ENCODE peak calls at places on chromosomes 1 and 21, in seven cellular contexts. D, Z, E, A, H, P and S are unnamed samples.

GRCh38 chr1:10694274-10694632 is 102.2 kb downstream of the CASZ1 start:
- DNase-seq in E (peak), Z (peak), H (peak), D (no peak), P (no peak), A (no peak), S (no peak)

GRCh38 chr1:185038813-185039399 is 6.5 kb upstream of the RNF2 start:
- DNase-seq in P (no peak), D (no peak), Z (no peak), H (no peak), A (no peak), E (no peak), S (no peak)

GRCh38 chr1:192535916-192536662 is 39.5 kb upstream of the RGS1 start:
- DNase-seq in A (no peak), H (no peak), Z (no peak), D (no peak), E (no peak), P (no peak), S (no peak)

GRCh38 chr1:103948526-103948925 is 198.8 kb downstream of the AMY1C start:
- DNase-seq in E (no peak), D (no peak), P (no peak), Z (no peak), H (peak), A (no peak), S (no peak)

GRCh38 chr1:227395391-227396028 is 77.2 kb upstream of the CDC42BPA start:
- DNase-seq in Z (peak), P (peak), H (peak), E (no peak), A (no peak), D (no peak), S (no peak)

GRCh38 chr1:45272943-45273342 is 53.8 kb upstream of the HPDL start:
- DNase-seq in Z (peak), E (no peak), P (peak), D (no peak), H (peak), A (peak), S (no peak)

GRCh38 chr1:91730781-91731732 is 154.9 kb downstream of the TGFBR3 start:
- DNase-seq in Z (peak), P (peak), H (peak), D (peak), E (no peak), A (no peak), S (peak)

GRCh38 chr1:203906932-203907331 is 45.5 kb downstream of the SNRPE start:
- DNase-seq in E (no peak), Z (peak), P (peak), D (no peak), A (peak), H (peak), S (no peak)

GRCh38 chr1:7010534-7011200 is 225.4 kb downstream of the CAMTA1 start:
- DNase-seq in D (no peak), E (peak), A (no peak), H (no peak), Z (no peak), P (no peak), S (no peak)

GRCh38 chr21:28444131-28444530 is 548.5 kb downstream of the LTN1 start:
- DNase-seq in Z (no peak), E (no peak), H (peak), A (no peak), P (no peak), D (no peak), S (no peak)

GRCh38 chr1:155893389-155894142 is 17.6 kb downstream of the RIT1 start:
- DNase-seq in A (peak), D (no peak), E (peak), P (peak), H (peak), Z (peak), S (no peak)

GRCh38 chr1:241589524-241589923 is 50.6 kb downstream of the CHML start:
- DNase-seq in D (no peak), Z (no peak), H (no peak), E (no peak), P (no peak), A (no peak), S (no peak)

GRCh38 chr1:16124377-16125087 is 31.3 kb downstream of the EPHA2 start:
- DNase-seq in H (no peak), E (no peak), Z (no peak), A (no peak), P (no peak), D (no peak), S (no peak)

GRCh38 chr1:156677616-156678596 is 699 bp upstream of the NES start:
- DNase-seq in P (peak), A (no peak), H (peak), D (peak), Z (peak), E (peak), S (peak)

GRCh38 chr21:26717146-26717739 is 128.0 kb downstream of the ADAMTS1 start:
- DNase-seq in P (no peak), D (peak), Z (no peak), H (peak), E (peak), A (no peak), S (no peak)

GRCh38 chr1:116667577-116668105 is at the start of gene IGSF3:
- DNase-seq in Z (peak), H (peak), A (no peak), D (peak), E (peak), P (no peak), S (peak)

GRCh38 chr1:24768873-24769605 is 23.8 kb downstream of the CLIC4 start:
- DNase-seq in D (no peak), E (no peak), Z (no peak), A (no peak), H (no peak), P (no peak), S (no peak)

GRCh38 chr1:73903092-73903491 is 294.9 kb downstream of the LRRIQ3 start:
- DNase-seq in A (no peak), E (peak), Z (no peak), H (no peak), D (no peak), P (no peak), S (no peak)

GRCh38 chr21:29904359-29905282 is 35.2 kb downstream of the GRIK1 start:
- DNase-seq in A (no peak), H (no peak), D (peak), P (peak), E (no peak), Z (peak), S (no peak)

GRCh38 chr1:180352588-180352987 is 122.5 kb downstream of the LHX4 start:
- DNase-seq in H (no peak), Z (no peak), P (no peak), D (no peak), E (no peak), A (no peak), S (no peak)

GRCh38 chr1:61992257-61992656 is 202.4 kb upstream of the L1TD1 start:
- DNase-seq in A (no peak), Z (no peak), D (no peak), P (no peak), E (no peak), H (no peak), S (no peak)

GRCh38 chr1:61993331-61993961 is 201.2 kb upstream of the L1TD1 start:
- DNase-seq in Z (peak), P (peak), H (peak), E (no peak), A (no peak), D (no peak), S (no peak)

DNA sequence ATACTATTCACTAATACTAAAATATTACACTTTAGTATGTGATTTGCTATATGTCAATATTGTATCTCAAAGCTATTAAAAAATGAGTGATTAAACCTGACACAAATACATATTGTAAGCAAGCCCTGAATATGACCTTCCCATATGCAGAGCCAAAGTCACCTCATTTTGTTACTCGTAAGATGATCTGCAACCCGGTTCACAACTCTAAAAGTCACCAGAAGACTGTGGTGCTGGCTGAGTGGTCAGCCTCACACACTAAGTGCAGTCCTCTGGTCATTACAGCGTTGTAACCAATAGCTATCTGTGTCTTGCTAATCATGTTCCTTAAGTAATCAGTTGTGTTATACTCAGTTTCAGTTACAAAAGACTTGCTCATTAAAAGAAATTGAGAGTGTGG is 197.5 kb upstream of the L1TD1 start:
- DNase-seq in D (no peak), Z (no peak), A (no peak), E (no peak), P (no peak), H (no peak), S (no peak)
- H3K4me3 ChIP-seq in D (no peak), Z (no peak), A (no peak), E (no peak), P (no peak), H (no peak), S (no peak)

GRCh38 chr1:170682159-170682558 is 18.2 kb downstream of the PRRX1 start:
- DNase-seq in D (no peak), P (no peak), A (no peak), Z (peak), H (no peak), E (no peak), S (no peak)
- H3K27ac ChIP-seq in D (no peak), P (peak), A (no peak), Z (peak), H (no peak), E (no peak), S (peak)

DNA sequence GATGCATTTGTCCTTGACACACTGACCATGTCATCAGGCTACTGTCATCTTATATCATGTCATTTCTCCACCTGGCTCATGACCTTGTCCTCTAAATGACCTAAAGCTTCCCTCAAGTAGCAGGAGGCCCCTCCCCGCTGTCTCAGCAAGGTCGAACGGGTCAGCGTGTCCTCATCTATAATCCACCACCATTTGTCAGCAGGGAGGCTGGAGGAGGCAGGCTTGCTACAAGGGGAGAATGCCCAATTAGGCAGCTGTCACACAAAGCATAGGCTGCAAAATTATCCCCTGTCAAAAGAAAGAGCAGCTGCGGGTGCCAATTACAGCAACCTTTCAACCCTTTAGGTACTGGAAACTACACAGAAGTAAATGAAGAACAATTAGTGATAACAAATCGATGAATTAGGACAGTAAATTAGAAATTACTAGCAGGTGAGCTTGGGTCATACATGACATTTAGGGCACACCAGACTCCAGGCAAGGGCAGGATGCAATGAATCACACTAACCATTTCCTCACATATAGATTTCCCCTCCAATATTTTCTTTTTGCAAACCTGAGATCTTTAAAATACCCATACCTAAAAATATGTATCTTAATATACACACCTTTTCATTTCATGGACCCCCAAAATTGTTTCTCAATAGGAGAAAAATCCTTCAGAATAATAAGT is 61.2 kb downstream of the NRIP1 start:
- DNase-seq in P (no peak), H (no peak), D (no peak), E (no peak), A (no peak), Z (no peak), S (peak)
- H3K4me3 ChIP-seq in P (no peak), H (no peak), D (no peak), E (no peak), A (no peak), Z (no peak), S (no peak)

GRCh38 chr1:23543707-23544443 is 12.8 kb upstream of the E2F2 start:
- DNase-seq in D (no peak), P (no peak), Z (no peak), E (no peak), A (no peak), H (no peak), S (no peak)
- H3K27ac ChIP-seq in D (no peak), P (no peak), Z (peak), E (no peak), A (no peak), H (no peak), S (no peak)

GRCh38 chr1:82820816-82821215 is 1020.1 kb downstream of the ADGRL2 start:
- DNase-seq in Z (no peak), A (no peak), E (no peak), D (no peak), H (no peak), P (no peak), S (no peak)
- H3K4me3 ChIP-seq in Z (no peak), A (no peak), E (no peak), D (no peak), H (no peak), P (no peak), S (no peak)

GRCh38 chr1:54571326-54571725 is 23.3 kb downstream of the ACOT11 start:
- DNase-seq in D (no peak), P (no peak), H (peak), A (no peak), E (no peak), Z (no peak), S (no peak)

GRCh38 chr1:54567961-54568360 is 19.9 kb downstream of the ACOT11 start:
- DNase-seq in H (peak), E (no peak), D (no peak), A (no peak), Z (no peak), P (no peak), S (no peak)

GRCh38 chr1:54570161-54570560 is 22.1 kb downstream of the ACOT11 start:
- DNase-seq in D (no peak), A (no peak), E (no peak), P (no peak), Z (no peak), H (no peak), S (no peak)

GRCh38 chr1:54571803-54572202 is 23.8 kb downstream of the ACOT11 start:
- DNase-seq in D (no peak), E (no peak), Z (no peak), H (peak), A (no peak), P (no peak), S (no peak)

DNA sequence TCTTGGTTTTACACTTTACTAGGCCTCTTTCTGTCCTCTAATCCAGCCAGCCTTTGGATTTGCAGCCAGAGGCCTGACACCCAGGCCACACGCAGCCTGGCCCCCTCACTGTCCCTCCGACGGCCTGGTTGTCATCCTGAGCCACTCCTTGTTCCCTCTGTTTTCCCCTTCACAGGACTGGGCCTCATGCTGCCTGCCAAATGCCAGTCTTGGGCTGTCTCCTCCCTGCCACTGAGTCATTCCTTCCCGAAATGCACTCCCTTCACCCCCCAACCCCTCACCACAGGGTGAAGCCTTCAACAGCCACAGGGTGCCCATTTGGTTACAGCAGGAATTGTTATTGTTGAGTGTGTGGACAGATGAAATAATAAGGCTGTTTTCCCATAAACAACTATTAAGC is 21.3 kb downstream of the ACOT11 start:
- DNase-seq in E (no peak), H (peak), P (no peak), D (no peak), Z (peak), A (no peak), S (no peak)
- H3K27ac ChIP-seq in E (no peak), H (peak), P (no peak), D (no peak), Z (no peak), A (no peak), S (peak)